ENCODE peak calls at places on chromosomes 4 and X, in nine cellular contexts. One of them, this sample, is unnamed.

GRCh38 chr4:73660808-73661207 is 40.6 kb upstream of the RASSF6 start:
- DNase-seq in PC-3: no peak
- DNase-seq in PC-9: no peak
- DNase-seq in SK-N-SH: no peak
- DNase-seq in body of pancreas: no peak
- DNase-seq in RWPE2: no peak
- DNase-seq in endodermal cell: no peak
- DNase-seq in K562: no peak
- DNase-seq in CD8-positive, alpha-beta T cell: no peak
- DNase-seq in this sample: no peak

GRCh38 chrX:155747520-155747919 is 133.6 kb upstream of the VAMP7 start:
- DNase-seq in PC-3: peak; percentile 54
- DNase-seq in PC-9: peak; percentile 77
- DNase-seq in SK-N-SH: no peak
- DNase-seq in body of pancreas: peak; percentile 62
- DNase-seq in RWPE2: no peak
- DNase-seq in endodermal cell: no peak
- DNase-seq in K562: no peak
- DNase-seq in CD8-positive, alpha-beta T cell: no peak
- DNase-seq in this sample: peak; percentile 93

GRCh38 chrX:106397788-106398538 is 213.8 kb upstream of the RADX start:
- DNase-seq in PC-3: peak; percentile 67
- DNase-seq in PC-9: no peak
- DNase-seq in SK-N-SH: no peak
- DNase-seq in body of pancreas: no peak
- DNase-seq in RWPE2: no peak
- DNase-seq in endodermal cell: no peak
- DNase-seq in K562: no peak
- DNase-seq in CD8-positive, alpha-beta T cell: no peak
- DNase-seq in this sample: no peak

GRCh38 chr4:26647523-26648224 is 63.8 kb downstream of the TBC1D19 start:
- DNase-seq in PC-3: no peak
- DNase-seq in PC-9: no peak
- DNase-seq in SK-N-SH: no peak
- DNase-seq in body of pancreas: no peak
- DNase-seq in RWPE2: no peak
- DNase-seq in endodermal cell: no peak
- DNase-seq in K562: no peak
- DNase-seq in CD8-positive, alpha-beta T cell: no peak
- DNase-seq in this sample: no peak

GRCh38 chr4:144174401-144175067 is 34.0 kb upstream of the GYPA start:
- DNase-seq in PC-3: peak; percentile 81
- DNase-seq in PC-9: peak; percentile 4
- DNase-seq in SK-N-SH: peak; percentile 22
- DNase-seq in body of pancreas: no peak
- DNase-seq in RWPE2: no peak
- DNase-seq in endodermal cell: no peak
- DNase-seq in K562: peak; percentile 18
- DNase-seq in CD8-positive, alpha-beta T cell: no peak
- DNase-seq in this sample: no peak

GRCh38 chr4:13403326-13403725 is 80.8 kb downstream of the RAB28 start:
- DNase-seq in PC-3: no peak
- DNase-seq in PC-9: no peak
- DNase-seq in SK-N-SH: no peak
- DNase-seq in body of pancreas: no peak
- DNase-seq in RWPE2: no peak
- DNase-seq in endodermal cell: no peak
- DNase-seq in K562: no peak
- DNase-seq in CD8-positive, alpha-beta T cell: no peak
- DNase-seq in this sample: no peak

GRCh38 chrX:130758072-130758471 is 144.9 kb downstream of the ENOX2 start:
- DNase-seq in PC-3: peak; percentile 7
- DNase-seq in PC-9: no peak
- DNase-seq in SK-N-SH: no peak
- DNase-seq in body of pancreas: no peak
- DNase-seq in RWPE2: no peak
- DNase-seq in endodermal cell: no peak
- DNase-seq in K562: no peak
- DNase-seq in CD8-positive, alpha-beta T cell: no peak
- DNase-seq in this sample: no peak

GRCh38 chr4:74886490-74886889 is 46.4 kb upstream of the PARM1 start:
- DNase-seq in PC-3: no peak
- DNase-seq in PC-9: peak; percentile 8
- DNase-seq in SK-N-SH: no peak
- DNase-seq in body of pancreas: no peak
- DNase-seq in RWPE2: peak; percentile 71
- DNase-seq in endodermal cell: no peak
- DNase-seq in K562: no peak
- DNase-seq in CD8-positive, alpha-beta T cell: no peak
- DNase-seq in this sample: no peak

GRCh38 chr4:147714575-147715401 is 17.1 kb upstream of the ARHGAP10 start:
- DNase-seq in PC-3: peak; percentile 80
- DNase-seq in PC-9: peak; percentile 58
- DNase-seq in SK-N-SH: no peak
- DNase-seq in body of pancreas: peak; percentile 18
- DNase-seq in RWPE2: no peak
- DNase-seq in endodermal cell: no peak
- DNase-seq in K562: no peak
- DNase-seq in CD8-positive, alpha-beta T cell: no peak
- DNase-seq in this sample: no peak

GRCh38 chr4:158768577-158769174 is at the start of gene FNIP2:
- DNase-seq in PC-3: peak; percentile 64
- DNase-seq in PC-9: peak; percentile 75
- DNase-seq in SK-N-SH: peak; percentile 98
- DNase-seq in body of pancreas: peak; percentile 90
- DNase-seq in RWPE2: peak; percentile 63
- DNase-seq in endodermal cell: peak; percentile 89
- DNase-seq in K562: peak; percentile 95
- DNase-seq in CD8-positive, alpha-beta T cell: peak; percentile 83
- DNase-seq in this sample: peak; percentile 90

GRCh38 chrX:482702-483203 is 96.0 kb upstream of the PPP2R3B start:
- DNase-seq in PC-3: no peak
- DNase-seq in PC-9: no peak
- DNase-seq in SK-N-SH: no peak
- DNase-seq in body of pancreas: no peak
- DNase-seq in RWPE2: peak; percentile 26
- DNase-seq in endodermal cell: no peak
- DNase-seq in K562: no peak
- DNase-seq in CD8-positive, alpha-beta T cell: no peak
- DNase-seq in this sample: no peak

GRCh38 chr4:8785656-8786142 is 85.9 kb downstream of the HMX1 start:
- DNase-seq in PC-3: no peak
- DNase-seq in PC-9: no peak
- DNase-seq in SK-N-SH: no peak
- DNase-seq in body of pancreas: no peak
- DNase-seq in RWPE2: no peak
- DNase-seq in endodermal cell: no peak
- DNase-seq in K562: no peak
- DNase-seq in CD8-positive, alpha-beta T cell: no peak
- DNase-seq in this sample: no peak

GRCh38 chrX:3263681-3264126 is 82.7 kb downstream of the MXRA5 start:
- DNase-seq in PC-3: no peak
- DNase-seq in PC-9: no peak
- DNase-seq in SK-N-SH: no peak
- DNase-seq in body of pancreas: no peak
- DNase-seq in RWPE2: no peak
- DNase-seq in endodermal cell: no peak
- DNase-seq in K562: no peak
- DNase-seq in CD8-positive, alpha-beta T cell: no peak
- DNase-seq in this sample: no peak

GRCh38 chrX:38891641-38892413 is 90.6 kb downstream of the MID1IP1 start:
- DNase-seq in PC-3: no peak
- DNase-seq in PC-9: no peak
- DNase-seq in SK-N-SH: no peak
- DNase-seq in body of pancreas: no peak
- DNase-seq in RWPE2: no peak
- DNase-seq in endodermal cell: no peak
- DNase-seq in K562: no peak
- DNase-seq in CD8-positive, alpha-beta T cell: no peak
- DNase-seq in this sample: no peak

GRCh38 chr4:153766758-153767157 is 6.9 kb upstream of the RNF175 start:
- DNase-seq in PC-3: no peak
- DNase-seq in PC-9: no peak
- DNase-seq in SK-N-SH: no peak
- DNase-seq in body of pancreas: no peak
- DNase-seq in RWPE2: no peak
- DNase-seq in endodermal cell: no peak
- DNase-seq in K562: no peak
- DNase-seq in CD8-positive, alpha-beta T cell: no peak
- DNase-seq in this sample: no peak

GRCh38 chr4:153765836-153766235 is 6.0 kb upstream of the RNF175 start:
- DNase-seq in PC-3: no peak
- DNase-seq in PC-9: no peak
- DNase-seq in SK-N-SH: no peak
- DNase-seq in body of pancreas: no peak
- DNase-seq in RWPE2: no peak
- DNase-seq in endodermal cell: no peak
- DNase-seq in K562: no peak
- DNase-seq in CD8-positive, alpha-beta T cell: no peak
- DNase-seq in this sample: no peak

GRCh38 chr4:153759407-153760226 is at the start of gene RNF175:
- DNase-seq in PC-3: no peak
- DNase-seq in PC-9: no peak
- DNase-seq in SK-N-SH: peak; percentile 90
- DNase-seq in body of pancreas: peak; percentile 7
- DNase-seq in RWPE2: no peak
- DNase-seq in endodermal cell: peak; percentile 80
- DNase-seq in K562: peak; percentile 26
- DNase-seq in CD8-positive, alpha-beta T cell: peak; percentile 52
- DNase-seq in this sample: no peak

GRCh38 chr4:153764611-153765368 is 5.0 kb upstream of the RNF175 start:
- DNase-seq in PC-3: no peak
- DNase-seq in PC-9: no peak
- DNase-seq in SK-N-SH: no peak
- DNase-seq in body of pancreas: no peak
- DNase-seq in RWPE2: no peak
- DNase-seq in endodermal cell: no peak
- DNase-seq in K562: no peak
- DNase-seq in CD8-positive, alpha-beta T cell: no peak
- DNase-seq in this sample: no peak

DNA sequence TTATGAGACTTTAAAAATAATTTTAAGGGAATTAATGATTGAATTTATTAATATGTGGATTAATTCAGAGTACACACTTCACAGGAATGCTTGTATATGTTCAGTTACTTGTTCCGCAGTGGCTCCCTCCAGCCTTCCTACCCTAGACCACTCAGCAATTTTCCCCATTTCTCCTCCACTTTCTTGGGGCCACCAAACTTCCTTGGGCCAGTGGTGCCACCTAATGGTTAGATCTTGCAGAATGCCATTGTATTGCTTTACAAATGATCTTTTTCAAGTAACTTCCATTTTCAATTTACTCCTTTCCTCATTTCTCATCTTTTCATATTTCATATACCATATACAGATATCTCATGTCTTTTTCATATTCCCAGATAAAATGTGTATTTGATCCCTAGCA is 3.6 kb upstream of the RNF175 start:
- DNase-seq in PC-3: peak; percentile 32
- DNase-seq in PC-9: no peak
- DNase-seq in SK-N-SH: no peak
- DNase-seq in body of pancreas: no peak
- DNase-seq in RWPE2: no peak
- DNase-seq in endodermal cell: peak; percentile 74
- DNase-seq in K562: no peak
- DNase-seq in CD8-positive, alpha-beta T cell: no peak
- DNase-seq in this sample: no peak
- TF ChIP-seq CTCF in PC-3: peak; percentile 56
- TF ChIP-seq CTCF in PC-9: peak; percentile 35
- TF ChIP-seq CTCF in SK-N-SH: peak; percentile 34
- TF ChIP-seq CTCF in body of pancreas: no peak
- TF ChIP-seq CTCF in RWPE2: peak; percentile 47
- TF ChIP-seq CTCF in endodermal cell: peak; percentile 83
- TF ChIP-seq CTCF in K562: peak; percentile 49
- TF ChIP-seq CTCF in CD8-positive, alpha-beta T cell: no peak
- TF ChIP-seq CTCF in this sample: no peak

GRCh38 chr4:1716065-1716945 is 4.2 kb upstream of the SLBP start:
- DNase-seq in PC-3: no peak
- DNase-seq in PC-9: no peak
- DNase-seq in SK-N-SH: peak; percentile 33
- DNase-seq in body of pancreas: no peak
- DNase-seq in RWPE2: peak; percentile 47
- DNase-seq in endodermal cell: peak; percentile 35
- DNase-seq in K562: no peak
- DNase-seq in CD8-positive, alpha-beta T cell: no peak
- DNase-seq in this sample: no peak

GRCh38 chr4:1714303-1715001 is 2.3 kb upstream of the SLBP start:
- DNase-seq in PC-3: peak; percentile 41
- DNase-seq in PC-9: no peak
- DNase-seq in SK-N-SH: no peak
- DNase-seq in body of pancreas: no peak
- DNase-seq in RWPE2: no peak
- DNase-seq in endodermal cell: peak; percentile 76
- DNase-seq in K562: no peak
- DNase-seq in CD8-positive, alpha-beta T cell: no peak
- DNase-seq in this sample: no peak

GRCh38 chr4:1713003-1713397 is 881 bp upstream of the SLBP start:
- DNase-seq in PC-3: no peak
- DNase-seq in PC-9: no peak
- DNase-seq in SK-N-SH: no peak
- DNase-seq in body of pancreas: no peak
- DNase-seq in RWPE2: peak; percentile 79
- DNase-seq in endodermal cell: no peak
- DNase-seq in K562: peak; percentile 38
- DNase-seq in CD8-positive, alpha-beta T cell: no peak
- DNase-seq in this sample: no peak

GRCh38 chr4:1717129-1718094 is 3.7 kb downstream of the TMEM129 start:
- DNase-seq in PC-3: no peak
- DNase-seq in PC-9: no peak
- DNase-seq in SK-N-SH: peak; percentile 18
- DNase-seq in body of pancreas: no peak
- DNase-seq in RWPE2: peak; percentile 62
- DNase-seq in endodermal cell: peak; percentile 43
- DNase-seq in K562: no peak
- DNase-seq in CD8-positive, alpha-beta T cell: no peak
- DNase-seq in this sample: peak; percentile 50

GRCh38 chr4:1715002-1715761 is 3.1 kb upstream of the SLBP start:
- DNase-seq in PC-3: no peak
- DNase-seq in PC-9: no peak
- DNase-seq in SK-N-SH: no peak
- DNase-seq in body of pancreas: no peak
- DNase-seq in RWPE2: no peak
- DNase-seq in endodermal cell: no peak
- DNase-seq in K562: no peak
- DNase-seq in CD8-positive, alpha-beta T cell: no peak
- DNase-seq in this sample: no peak
- H3K4me1 ChIP-seq in PC-3: peaks cover 26% of the 10 kb centered on the region
- H3K4me1 ChIP-seq in PC-9: peaks cover 26% of the 10 kb centered on the region
- H3K4me1 ChIP-seq in SK-N-SH: peaks cover 11% of the 10 kb centered on the region
- H3K4me1 ChIP-seq in body of pancreas: peaks cover 80% of the 10 kb centered on the region
- H3K4me1 ChIP-seq in RWPE2: peaks cover 3% of the 10 kb centered on the region
- H3K4me1 ChIP-seq in endodermal cell: peaks cover 3% of the 10 kb centered on the region
- H3K4me1 ChIP-seq in K562: peaks cover 22% of the 10 kb centered on the region
- H3K4me1 ChIP-seq in CD8-positive, alpha-beta T cell: peaks cover 45% of the 10 kb centered on the region
- H3K4me1 ChIP-seq in this sample: peaks cover 47% of the 10 kb centered on the region

GRCh38 chr4:36399762-36400353 is 118.4 kb downstream of the DTHD1 start:
- DNase-seq in PC-3: peak; percentile 53
- DNase-seq in PC-9: peak; percentile 5
- DNase-seq in SK-N-SH: no peak
- DNase-seq in body of pancreas: peak; percentile 38
- DNase-seq in RWPE2: no peak
- DNase-seq in endodermal cell: peak; percentile 52
- DNase-seq in K562: no peak
- DNase-seq in CD8-positive, alpha-beta T cell: peak; percentile 62
- DNase-seq in this sample: peak; percentile 75
- TF ChIP-seq CTCF in PC-3: peak; percentile 77
- TF ChIP-seq CTCF in PC-9: peak; percentile 71
- TF ChIP-seq CTCF in SK-N-SH: peak; percentile 68
- TF ChIP-seq CTCF in body of pancreas: peak; percentile 76
- TF ChIP-seq CTCF in RWPE2: peak; percentile 92
- TF ChIP-seq CTCF in endodermal cell: peak; percentile 85
- TF ChIP-seq CTCF in K562: peak; percentile 41
- TF ChIP-seq CTCF in CD8-positive, alpha-beta T cell: peak; percentile 77
- TF ChIP-seq CTCF in this sample: peak; percentile 34

GRCh38 chr4:3863841-3864734 is 97.9 kb downstream of the ADRA2C start:
- DNase-seq in PC-3: no peak
- DNase-seq in PC-9: no peak
- DNase-seq in SK-N-SH: no peak
- DNase-seq in body of pancreas: no peak
- DNase-seq in RWPE2: peak; percentile 52
- DNase-seq in endodermal cell: peak; percentile 48
- DNase-seq in K562: no peak
- DNase-seq in CD8-positive, alpha-beta T cell: no peak
- DNase-seq in this sample: no peak
- H3K4me1 ChIP-seq in PC-3: no peaks in the 10 kb centered on the region
- H3K4me1 ChIP-seq in PC-9: no peaks in the 10 kb centered on the region
- H3K4me1 ChIP-seq in SK-N-SH: no peaks in the 10 kb centered on the region
- H3K4me1 ChIP-seq in body of pancreas: no peaks in the 10 kb centered on the region
- H3K4me1 ChIP-seq in RWPE2: no peaks in the 10 kb centered on the region
- H3K4me1 ChIP-seq in endodermal cell: no peaks in the 10 kb centered on the region
- H3K4me1 ChIP-seq in K562: no peaks in the 10 kb centered on the region
- H3K4me1 ChIP-seq in CD8-positive, alpha-beta T cell: no peaks in the 10 kb centered on the region
- H3K4me1 ChIP-seq in this sample: no peaks in the 10 kb centered on the region